ENCODE peak calls at places on chromosomes 11 and 22, in six cellular contexts. One of them, this sample, is unnamed.

GRCh38 chr11:19558189-19558986 is 154.2 kb upstream of the NAV2 start:
- DNase-seq in PC-9: no peak
- DNase-seq in psoas muscle: no peak
- DNase-seq in fibroblast of mammary gland: no peak
- DNase-seq in AG09309: no peak
- DNase-seq in left ventricle myocardium inferior: no peak
- DNase-seq in this sample: no peak

GRCh38 chr11:34565417-34566208 is 52.0 kb upstream of the ELF5 start:
- DNase-seq in AG09309: no peak
- DNase-seq in psoas muscle: no peak
- DNase-seq in fibroblast of mammary gland: no peak
- DNase-seq in PC-9: no peak
- DNase-seq in left ventricle myocardium inferior: no peak
- DNase-seq in this sample: no peak

GRCh38 chr11:128318856-128319474 is 268.4 kb downstream of the ETS1 start:
- DNase-seq in fibroblast of mammary gland: no peak
- DNase-seq in psoas muscle: no peak
- DNase-seq in left ventricle myocardium inferior: no peak
- DNase-seq in AG09309: no peak
- DNase-seq in PC-9: no peak
- DNase-seq in this sample: no peak

GRCh38 chr11:44065161-44065571 is 904 bp upstream of the ACCS start:
- DNase-seq in AG09309: no peak
- DNase-seq in left ventricle myocardium inferior: no peak
- DNase-seq in fibroblast of mammary gland: no peak
- DNase-seq in PC-9: no peak
- DNase-seq in psoas muscle: no peak
- DNase-seq in this sample: no peak

GRCh38 chr11:123034587-123034986 is 27.3 kb downstream of the HSPA8 start:
- DNase-seq in psoas muscle: no peak
- DNase-seq in fibroblast of mammary gland: peak
- DNase-seq in AG09309: no peak
- DNase-seq in PC-9: no peak
- DNase-seq in left ventricle myocardium inferior: no peak
- DNase-seq in this sample: no peak

GRCh38 chr22:27488456-27489224 is 312.9 kb downstream of the MN1 start:
- DNase-seq in fibroblast of mammary gland: no peak
- DNase-seq in psoas muscle: no peak
- DNase-seq in PC-9: no peak
- DNase-seq in AG09309: no peak
- DNase-seq in left ventricle myocardium inferior: no peak
- DNase-seq in this sample: no peak

GRCh38 chr11:46391578-46392420 is at the start of gene CHRM4:
- DNase-seq in AG09309: no peak
- DNase-seq in left ventricle myocardium inferior: no peak
- DNase-seq in PC-9: peak
- DNase-seq in fibroblast of mammary gland: peak
- DNase-seq in psoas muscle: no peak
- DNase-seq in this sample: no peak

GRCh38 chr11:76730887-76731286 is 52.3 kb upstream of the TSKU start:
- DNase-seq in fibroblast of mammary gland: no peak
- DNase-seq in left ventricle myocardium inferior: no peak
- DNase-seq in PC-9: no peak
- DNase-seq in psoas muscle: no peak
- DNase-seq in AG09309: no peak
- DNase-seq in this sample: no peak

GRCh38 chr22:25062378-25063095 is 110.0 kb downstream of the KIAA1671 start:
- DNase-seq in PC-9: no peak
- DNase-seq in fibroblast of mammary gland: no peak
- DNase-seq in psoas muscle: no peak
- DNase-seq in AG09309: no peak
- DNase-seq in left ventricle myocardium inferior: no peak
- DNase-seq in this sample: no peak

GRCh38 chr22:23377767-23378166 is 197.5 kb downstream of the BCR start:
- DNase-seq in psoas muscle: no peak
- DNase-seq in AG09309: no peak
- DNase-seq in PC-9: no peak
- DNase-seq in fibroblast of mammary gland: no peak
- DNase-seq in left ventricle myocardium inferior: no peak
- DNase-seq in this sample: no peak

GRCh38 chr22:20940178-20940790 is 23.1 kb downstream of the CRKL start:
- DNase-seq in fibroblast of mammary gland: peak
- DNase-seq in psoas muscle: no peak
- DNase-seq in PC-9: no peak
- DNase-seq in left ventricle myocardium inferior: no peak
- DNase-seq in AG09309: peak
- DNase-seq in this sample: no peak

GRCh38 chr11:93038521-93038920 is 69.1 kb downstream of the MTNR1B start:
- DNase-seq in AG09309: no peak
- DNase-seq in psoas muscle: no peak
- DNase-seq in PC-9: no peak
- DNase-seq in fibroblast of mammary gland: no peak
- DNase-seq in left ventricle myocardium inferior: no peak
- DNase-seq in this sample: no peak

GRCh38 chr22:19303785-19304184 is 12.3 kb upstream of the CLTCL1 start:
- DNase-seq in psoas muscle: no peak
- DNase-seq in AG09309: no peak
- DNase-seq in left ventricle myocardium inferior: no peak
- DNase-seq in fibroblast of mammary gland: no peak
- DNase-seq in PC-9: no peak
- DNase-seq in this sample: no peak

GRCh38 chr11:12077535-12078280 is 32.7 kb upstream of the MICAL2 start:
- DNase-seq in fibroblast of mammary gland: peak
- DNase-seq in PC-9: no peak
- DNase-seq in left ventricle myocardium inferior: no peak
- DNase-seq in psoas muscle: no peak
- DNase-seq in AG09309: no peak
- DNase-seq in this sample: no peak
- TF ChIP-seq CTCF in fibroblast of mammary gland: no peak
- TF ChIP-seq CTCF in PC-9: no peak
- TF ChIP-seq CTCF in left ventricle myocardium inferior: no peak
- TF ChIP-seq CTCF in psoas muscle: no peak
- TF ChIP-seq CTCF in AG09309: no peak
- TF ChIP-seq CTCF in this sample: no peak

GRCh38 chr11:113160652-113161051 is 153.7 kb upstream of the TTC12 start:
- DNase-seq in fibroblast of mammary gland: no peak
- DNase-seq in left ventricle myocardium inferior: no peak
- DNase-seq in psoas muscle: no peak
- DNase-seq in PC-9: no peak
- DNase-seq in AG09309: no peak
- DNase-seq in this sample: no peak

GRCh38 chr11:113166280-113166679 is 148.1 kb upstream of the TTC12 start:
- DNase-seq in fibroblast of mammary gland: no peak
- DNase-seq in psoas muscle: no peak
- DNase-seq in PC-9: no peak
- DNase-seq in left ventricle myocardium inferior: no peak
- DNase-seq in AG09309: no peak
- DNase-seq in this sample: no peak

GRCh38 chr11:113161671-113162589 is 152.5 kb upstream of the TTC12 start:
- DNase-seq in PC-9: no peak
- DNase-seq in AG09309: no peak
- DNase-seq in left ventricle myocardium inferior: no peak
- DNase-seq in fibroblast of mammary gland: no peak
- DNase-seq in psoas muscle: no peak
- DNase-seq in this sample: no peak

GRCh38 chr11:113162590-113162961 is 151.8 kb upstream of the TTC12 start:
- DNase-seq in fibroblast of mammary gland: no peak
- DNase-seq in left ventricle myocardium inferior: no peak
- DNase-seq in PC-9: no peak
- DNase-seq in AG09309: no peak
- DNase-seq in psoas muscle: no peak
- DNase-seq in this sample: no peak

DNA sequence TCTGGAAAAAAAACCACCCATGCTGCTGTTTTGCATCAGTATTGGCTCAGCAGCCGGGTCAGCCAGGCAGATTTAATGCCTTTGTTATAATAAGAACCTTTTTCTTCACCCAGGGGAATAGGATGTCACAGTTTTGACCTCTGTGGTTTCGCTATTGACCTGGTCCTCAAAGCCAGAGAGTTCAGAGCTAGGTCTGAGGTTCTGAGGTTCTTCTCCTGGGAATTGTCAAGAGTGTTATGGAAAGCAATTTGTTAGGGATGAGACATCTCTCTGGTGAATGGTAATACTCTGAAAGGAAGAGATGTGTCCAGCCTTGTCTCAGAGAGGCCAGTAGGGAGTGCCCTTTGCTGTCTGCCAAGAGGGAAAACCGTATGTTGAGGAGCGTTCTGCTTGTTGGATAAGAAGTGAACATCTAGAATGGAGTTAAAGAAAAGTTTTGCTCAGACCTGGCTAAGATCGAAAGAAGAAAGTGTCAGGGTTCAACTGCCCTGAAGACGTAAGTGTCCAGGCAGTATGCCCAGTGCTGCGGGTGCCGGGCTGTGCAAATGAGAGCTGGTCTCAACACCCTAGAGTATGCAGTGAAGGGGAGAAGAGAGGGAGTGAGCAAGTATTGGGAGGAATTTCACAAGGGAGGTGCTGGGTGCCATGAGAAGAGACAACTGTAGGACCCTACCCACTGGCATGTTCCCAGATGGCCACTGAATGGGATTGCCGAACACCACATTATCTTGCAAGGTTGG is 150.9 kb upstream of the TTC12 start:
- DNase-seq in left ventricle myocardium inferior: no peak
- DNase-seq in PC-9: no peak
- DNase-seq in AG09309: no peak
- DNase-seq in fibroblast of mammary gland: peak
- DNase-seq in psoas muscle: no peak
- DNase-seq in this sample: no peak
- TF ChIP-seq CTCF in left ventricle myocardium inferior: peak
- TF ChIP-seq CTCF in PC-9: no peak
- TF ChIP-seq CTCF in AG09309: no peak
- TF ChIP-seq CTCF in fibroblast of mammary gland: peak
- TF ChIP-seq CTCF in psoas muscle: no peak
- TF ChIP-seq CTCF in this sample: no peak

GRCh38 chr11:62001450-62002178 is 34.2 kb upstream of the FTH1 start:
- DNase-seq in left ventricle myocardium inferior: no peak
- DNase-seq in psoas muscle: no peak
- DNase-seq in PC-9: no peak
- DNase-seq in AG09309: no peak
- DNase-seq in fibroblast of mammary gland: peak
- DNase-seq in this sample: no peak
- TF ChIP-seq CTCF in left ventricle myocardium inferior: no peak
- TF ChIP-seq CTCF in psoas muscle: no peak
- TF ChIP-seq CTCF in PC-9: no peak
- TF ChIP-seq CTCF in AG09309: no peak
- TF ChIP-seq CTCF in fibroblast of mammary gland: no peak
- TF ChIP-seq CTCF in this sample: no peak

DNA sequence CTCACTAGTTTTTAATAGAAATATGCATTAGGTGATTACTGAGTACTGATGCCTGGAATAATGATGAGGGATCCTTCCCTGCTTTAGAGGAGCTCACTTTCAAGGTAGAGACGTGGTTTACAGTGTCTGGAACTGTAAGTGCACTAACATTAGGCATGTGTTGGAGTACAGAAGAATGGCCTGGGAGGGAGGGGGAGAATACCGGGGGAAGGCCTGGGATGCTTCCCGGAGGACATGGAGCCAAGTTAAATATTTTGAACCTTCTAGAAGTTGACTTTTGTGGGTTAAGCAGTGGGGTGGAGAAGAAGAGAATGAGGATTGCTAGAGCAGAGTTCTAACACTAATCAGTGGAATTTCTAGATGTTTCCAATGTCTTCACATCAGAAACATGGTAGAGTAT is 261.6 kb downstream of the NELL1 start:
- DNase-seq in PC-9: no peak
- DNase-seq in fibroblast of mammary gland: no peak
- DNase-seq in AG09309: no peak
- DNase-seq in psoas muscle: no peak
- DNase-seq in left ventricle myocardium inferior: no peak
- DNase-seq in this sample: no peak
- TF ChIP-seq CTCF in PC-9: no peak
- TF ChIP-seq CTCF in fibroblast of mammary gland: no peak
- TF ChIP-seq CTCF in AG09309: no peak
- TF ChIP-seq CTCF in psoas muscle: no peak
- TF ChIP-seq CTCF in left ventricle myocardium inferior: no peak
- TF ChIP-seq CTCF in this sample: no peak

GRCh38 chr11:121722431-121723256 is 269.9 kb upstream of the SORL1-AS1 start:
- DNase-seq in psoas muscle: peak
- DNase-seq in fibroblast of mammary gland: peak
- DNase-seq in PC-9: no peak
- DNase-seq in AG09309: peak
- DNase-seq in left ventricle myocardium inferior: peak
- DNase-seq in this sample: peak
- TF ChIP-seq CTCF in psoas muscle: no peak
- TF ChIP-seq CTCF in fibroblast of mammary gland: peak
- TF ChIP-seq CTCF in PC-9: no peak
- TF ChIP-seq CTCF in AG09309: peak
- TF ChIP-seq CTCF in left ventricle myocardium inferior: peak
- TF ChIP-seq CTCF in this sample: peak

GRCh38 chr11:9758676-9759518 is 95.0 kb downstream of the SWAP70 start:
- DNase-seq in left ventricle myocardium inferior: peak
- DNase-seq in fibroblast of mammary gland: peak
- DNase-seq in AG09309: no peak
- DNase-seq in psoas muscle: peak
- DNase-seq in PC-9: peak
- DNase-seq in this sample: peak
- TF ChIP-seq CTCF in left ventricle myocardium inferior: peak
- TF ChIP-seq CTCF in fibroblast of mammary gland: peak
- TF ChIP-seq CTCF in AG09309: peak
- TF ChIP-seq CTCF in psoas muscle: peak
- TF ChIP-seq CTCF in PC-9: no peak
- TF ChIP-seq CTCF in this sample: no peak

This sample was measured in heart left ventricle.